ENCODE peak calls at places on chromosomes 12 and 14, in ten cellular contexts. I, J, X, T, A, Z, E, G, C and B are unnamed samples.

GRCh38 chr14:59189281-59189821 is 884 bp downstream of the DAAM1 start:
- DNase-seq in Z (peak; percentile 28), C (peak; percentile 40), T (no peak), I (peak; percentile 51), A (peak; percentile 46), J (peak; percentile 25), G (no peak), X (no peak), E (peak; percentile 15), B (peak; percentile 30)

GRCh38 chr12:2003676-2004112 is 563 bp downstream of the DCP1B start:
- DNase-seq in J (peak; percentile 70), I (no peak), A (no peak), E (no peak), C (no peak), G (no peak), X (no peak), T (no peak), Z (no peak), B (peak; percentile 9)

GRCh38 chr12:103050273-103050672 is 92.8 kb downstream of the ASCL1 start:
- DNase-seq in A (no peak), E (no peak), J (no peak), T (no peak), G (no peak), C (no peak), I (no peak), X (no peak), Z (no peak), B (no peak)

GRCh38 chr14:34699873-34700621 is 14.3 kb downstream of the CFL2 start:
- DNase-seq in I (no peak), A (no peak), E (no peak), X (no peak), Z (no peak), T (peak; percentile 78), J (peak; percentile 97), C (no peak), G (no peak), B (no peak)

GRCh38 chr14:35446450-35446849 is 41.9 kb upstream of the NFKBIA start:
- DNase-seq in A (no peak), J (no peak), C (no peak), E (no peak), X (no peak), G (no peak), I (no peak), Z (no peak), T (no peak), B (no peak)

GRCh38 chr14:99146991-99147740 is 124.8 kb downstream of the BCL11B start:
- DNase-seq in Z (no peak), X (no peak), E (no peak), G (no peak), A (no peak), T (no peak), J (no peak), C (no peak), I (no peak), B (no peak)

GRCh38 chr12:114399664-114400211 is 6.2 kb downstream of the TBX5 start:
- DNase-seq in X (no peak), A (peak; percentile 85), T (no peak), I (no peak), J (peak; percentile 37), Z (peak; percentile 95), G (no peak), E (peak; percentile 32), C (no peak), B (no peak)

GRCh38 chr12:28413455-28414109 is 223.3 kb downstream of the CCDC91 start:
- DNase-seq in Z (no peak), A (no peak), I (no peak), J (no peak), E (no peak), X (no peak), C (no peak), G (no peak), T (no peak), B (no peak)

GRCh38 chr12:95339086-95339788 is 121.6 kb downstream of the VEZT start:
- DNase-seq in X (no peak), J (no peak), E (no peak), I (no peak), A (no peak), G (no peak), Z (no peak), C (no peak), T (no peak), B (no peak)

GRCh38 chr14:89681086-89682018 is 264.3 kb upstream of the FOXN3 start:
- DNase-seq in T (no peak), E (no peak), A (no peak), J (no peak), Z (no peak), I (peak; percentile 48), X (no peak), G (no peak), C (no peak), B (peak; percentile 42)

GRCh38 chr12:107822356-107822755 is 47.9 kb downstream of the ASCL4 start:
- DNase-seq in C (no peak), Z (peak; percentile 67), I (no peak), X (peak; percentile 17), A (no peak), E (no peak), J (no peak), T (no peak), G (no peak), B (no peak)

GRCh38 chr14:63933110-63933509 is 80.3 kb downstream of the SYNE2 start:
- DNase-seq in T (no peak), X (no peak), I (no peak), C (no peak), G (no peak), A (no peak), Z (no peak), E (no peak), J (no peak), B (no peak)

GRCh38 chr14:76181546-76181945 is 29.8 kb downstream of the GPATCH2L start:
- DNase-seq in Z (no peak), J (peak; percentile 9), C (no peak), A (no peak), G (no peak), E (no peak), X (no peak), T (no peak), I (no peak), B (no peak)
- TF ChIP-seq CTCF in Z (peak; percentile 46), J (peak; percentile 33), C (no peak), A (no peak), G (no peak), E (peak; percentile 36), X (no peak), T (peak; percentile 13), I (peak; percentile 11), B (no peak)

GRCh38 chr12:12035229-12035628 is 35.5 kb upstream of the BCL2L14 start:
- DNase-seq in A (no peak), I (no peak), T (no peak), X (no peak), G (no peak), E (no peak), C (no peak), Z (no peak), J (no peak), B (no peak)

GRCh38 chr12:12034344-12034743 is 36.4 kb upstream of the BCL2L14 start:
- DNase-seq in Z (no peak), G (no peak), C (no peak), T (no peak), E (no peak), J (no peak), X (no peak), A (no peak), I (no peak), B (no peak)

GRCh38 chr12:12033589-12034223 is 37.0 kb upstream of the BCL2L14 start:
- DNase-seq in C (no peak), G (no peak), T (no peak), I (no peak), A (no peak), E (no peak), X (no peak), J (no peak), Z (no peak), B (no peak)

GRCh38 chr12:12039897-12040296 is 30.8 kb upstream of the BCL2L14 start:
- DNase-seq in Z (no peak), G (peak; percentile 62), C (no peak), A (no peak), E (no peak), X (no peak), T (no peak), J (no peak), I (no peak), B (no peak)

GRCh38 chr12:12036901-12037300 is 33.8 kb upstream of the BCL2L14 start:
- DNase-seq in G (no peak), J (no peak), C (no peak), I (no peak), Z (no peak), A (no peak), E (no peak), X (no peak), T (no peak), B (no peak)
- TF ChIP-seq CTCF in G (no peak), J (no peak), C (no peak), I (no peak), Z (no peak), A (no peak), E (no peak), X (no peak), T (no peak), B (no peak)

GRCh38 chr12:51766067-51766466 is 82.5 kb downstream of the FIGNL2 start:
- DNase-seq in X (no peak), Z (no peak), J (no peak), G (no peak), A (no peak), T (no peak), C (no peak), I (no peak), E (no peak), B (no peak)

GRCh38 chr12:51773145-51773869 is 75.2 kb downstream of the FIGNL2 start:
- DNase-seq in I (no peak), A (no peak), Z (no peak), C (no peak), X (no peak), T (peak; percentile 73), E (no peak), J (peak; percentile 48), G (no peak), B (no peak)

GRCh38 chr12:51774936-51775335 is 73.6 kb downstream of the FIGNL2 start:
- DNase-seq in Z (no peak), C (no peak), T (no peak), I (no peak), E (no peak), J (no peak), A (no peak), X (no peak), G (no peak), B (no peak)

DNA sequence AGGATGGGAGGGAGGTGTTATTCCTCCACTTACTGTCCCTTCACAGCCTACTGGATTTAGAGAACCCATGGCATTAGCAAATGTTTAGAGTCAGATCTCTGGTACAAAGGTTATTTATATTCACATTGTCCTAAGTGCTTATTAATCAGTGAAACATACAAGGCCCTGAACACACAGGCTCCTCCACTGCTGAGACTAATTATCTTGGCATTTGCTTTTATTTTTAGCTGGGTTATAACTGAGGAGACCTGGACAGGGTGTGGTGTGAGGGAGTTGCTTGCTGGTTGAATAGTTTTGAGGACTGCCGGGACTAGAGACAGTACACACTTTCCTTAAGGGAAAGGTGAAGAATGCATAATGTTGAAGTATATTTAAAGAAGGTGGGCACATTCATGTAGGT is 77.5 kb downstream of the FIGNL2 start:
- DNase-seq in A (no peak), I (no peak), T (no peak), G (no peak), Z (no peak), J (peak; percentile 11), E (no peak), X (no peak), C (no peak), B (no peak)
- TF ChIP-seq CTCF in A (no peak), I (no peak), T (no peak), G (no peak), Z (no peak), J (no peak), E (no peak), X (no peak), C (no peak), B (no peak)

GRCh38 chr12:41970744-41971143 is 173.9 kb downstream of the GXYLT1 start:
- DNase-seq in Z (no peak), T (no peak), X (no peak), C (no peak), I (no peak), G (no peak), E (no peak), A (no peak), J (no peak), B (no peak)
- TF ChIP-seq CTCF in Z (no peak), T (no peak), X (no peak), C (no peak), I (no peak), G (no peak), E (no peak), A (no peak), J (no peak), B (no peak)